ENCODE peak calls at places on chromosomes 4 and X, in ten cellular contexts. M, A, C, L, I, J, K, P, B and W are unnamed samples.

GRCh38 chr4:8340721-8341680 is 71.4 kb downstream of the HTRA3 start:
- DNase-seq in B (peak), A (peak), K (no peak), L (no peak), M (peak), P (peak), C (peak), I (no peak), J (no peak), W (no peak)

GRCh38 chrX:28120076-28120475 is 138.8 kb upstream of the DCAF8L1 start:
- DNase-seq in C (no peak), A (no peak), P (no peak), L (peak), K (peak), J (no peak), M (no peak), I (no peak), B (no peak), W (no peak)

GRCh38 chrX:41178201-41178600 is 93.0 kb downstream of the USP9X start:
- DNase-seq in K (no peak), M (no peak), C (no peak), I (no peak), A (no peak), L (no peak), J (no peak), B (no peak), P (peak), W (peak)

GRCh38 chr4:6332042-6332668 is 62.5 kb downstream of the WFS1 start:
- DNase-seq in B (peak), I (no peak), K (no peak), M (no peak), A (no peak), C (peak), P (no peak), J (peak), L (peak), W (no peak)

GRCh38 chr4:162523171-162523570 is 359.4 kb upstream of the FSTL5 start:
- DNase-seq in I (no peak), J (no peak), M (no peak), L (no peak), C (no peak), A (no peak), B (no peak), P (no peak), K (no peak), W (no peak)

GRCh38 chr4:1053080-1053661 is 41.7 kb downstream of the FGFRL1 start:
- DNase-seq in J (no peak), B (no peak), I (no peak), A (peak), L (peak), P (no peak), M (no peak), K (no peak), C (no peak), W (peak)

GRCh38 chr4:73220815-73221214 is 37.8 kb downstream of the ANKRD17 start:
- DNase-seq in I (no peak), M (no peak), B (no peak), P (no peak), C (no peak), A (no peak), K (no peak), J (no peak), L (no peak), W (no peak)

GRCh38 chrX:13087322-13088154 is 43.1 kb upstream of the FAM9C start:
- DNase-seq in L (peak), I (no peak), P (peak), J (no peak), B (no peak), A (no peak), C (no peak), M (no peak), K (no peak), W (no peak)

GRCh38 chr4:3767569-3768288 is 1.5 kb downstream of the ADRA2C start:
- DNase-seq in A (no peak), B (no peak), M (no peak), K (no peak), P (peak), L (no peak), C (no peak), I (no peak), J (peak), W (no peak)

GRCh38 chrX:27915617-27916016 is 65.6 kb downstream of the DCAF8L1 start:
- DNase-seq in I (no peak), M (no peak), L (peak), B (no peak), C (no peak), J (no peak), K (no peak), P (peak), A (no peak), W (no peak)

GRCh38 chr4:98601719-98602118 is 56.7 kb downstream of the TSPAN5 start:
- DNase-seq in P (no peak), L (peak), C (no peak), I (no peak), M (no peak), A (no peak), B (no peak), K (no peak), J (no peak), W (no peak)

GRCh38 chrX:13828392-13828791 is 11.5 kb upstream of the GPM6B start:
- DNase-seq in K (no peak), J (no peak), C (no peak), M (no peak), I (no peak), P (no peak), A (no peak), L (peak), B (no peak), W (no peak)

GRCh38 chr4:78627046-78627965 is 75.7 kb downstream of the ANXA3 start:
- DNase-seq in C (no peak), A (no peak), I (no peak), L (peak), B (no peak), J (no peak), K (no peak), M (no peak), P (peak), W (no peak)

GRCh38 chr4:99845708-99846469 is 29.3 kb downstream of the DAPP1 start:
- DNase-seq in K (no peak), J (no peak), M (no peak), C (no peak), A (no peak), L (no peak), B (no peak), I (no peak), P (no peak), W (no peak)

GRCh38 chr4:99845179-99845578 is 28.6 kb downstream of the DAPP1 start:
- DNase-seq in I (no peak), J (no peak), K (no peak), B (no peak), A (no peak), P (no peak), C (no peak), L (no peak), M (no peak), W (no peak)

GRCh38 chr4:99846891-99847290 is 30.3 kb downstream of the DAPP1 start:
- DNase-seq in M (no peak), P (no peak), C (no peak), I (no peak), L (no peak), B (no peak), A (no peak), J (no peak), K (no peak), W (no peak)

GRCh38 chr4:99848576-99848975 is 31.9 kb downstream of the DAPP1 start:
- DNase-seq in P (no peak), L (no peak), A (no peak), K (no peak), C (no peak), I (no peak), B (no peak), M (no peak), J (no peak), W (no peak)

GRCh38 chr4:99847362-99847976 is 30.8 kb downstream of the DAPP1 start:
- DNase-seq in A (no peak), B (no peak), M (no peak), K (no peak), J (no peak), P (no peak), L (no peak), C (no peak), I (no peak), W (no peak)
- H3K27ac ChIP-seq in A (no peak), B (no peak), M (no peak), K (no peak), J (no peak), P (no peak), L (no peak), C (no peak), I (no peak), W (no peak)

GRCh38 chrX:3268804-3269203 is 77.6 kb downstream of the MXRA5 start:
- DNase-seq in L (peak), P (no peak), A (no peak), C (no peak), M (no peak), I (no peak), B (no peak), K (no peak), J (no peak), W (no peak)

DNA sequence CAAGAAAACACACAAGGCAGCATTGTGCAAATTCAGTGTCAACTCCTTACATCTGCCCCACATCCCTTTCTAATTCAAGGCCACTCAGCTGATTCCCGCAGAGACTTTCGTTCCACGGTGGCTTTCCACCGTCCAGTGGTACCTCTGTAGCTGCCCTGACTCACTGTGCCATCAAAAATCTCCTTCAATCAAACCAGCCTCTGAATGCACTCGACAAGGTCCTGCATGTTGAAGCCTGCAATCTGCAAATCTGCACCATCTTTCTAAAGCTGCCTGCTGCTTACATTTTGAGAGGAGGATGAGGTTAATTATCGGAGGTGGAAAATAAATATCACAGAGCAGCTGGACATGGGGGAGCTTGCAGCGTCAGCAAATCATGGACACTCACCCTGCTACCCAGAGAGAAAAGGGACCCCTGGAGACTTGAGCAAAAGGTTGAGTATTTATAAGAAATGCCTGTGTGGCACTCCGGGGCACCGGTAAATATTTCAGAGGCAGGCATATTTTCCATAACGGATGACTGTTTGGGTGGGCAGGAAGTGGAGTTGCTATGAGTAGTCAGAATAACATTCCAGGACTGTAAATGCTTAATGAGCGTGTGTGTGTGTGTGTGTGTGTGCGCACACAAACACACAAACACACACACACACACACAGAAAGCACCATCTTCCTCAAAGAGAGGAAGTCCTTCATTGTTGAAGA is 74.8 kb downstream of the MXRA5 start:
- DNase-seq in K (no peak), M (no peak), A (no peak), J (no peak), L (peak), B (no peak), P (no peak), C (no peak), I (no peak), W (no peak)
- H3K27ac ChIP-seq in K (no peak), M (no peak), A (no peak), J (no peak), L (no peak), B (no peak), P (no peak), C (no peak), I (peak), W (no peak)

DNA sequence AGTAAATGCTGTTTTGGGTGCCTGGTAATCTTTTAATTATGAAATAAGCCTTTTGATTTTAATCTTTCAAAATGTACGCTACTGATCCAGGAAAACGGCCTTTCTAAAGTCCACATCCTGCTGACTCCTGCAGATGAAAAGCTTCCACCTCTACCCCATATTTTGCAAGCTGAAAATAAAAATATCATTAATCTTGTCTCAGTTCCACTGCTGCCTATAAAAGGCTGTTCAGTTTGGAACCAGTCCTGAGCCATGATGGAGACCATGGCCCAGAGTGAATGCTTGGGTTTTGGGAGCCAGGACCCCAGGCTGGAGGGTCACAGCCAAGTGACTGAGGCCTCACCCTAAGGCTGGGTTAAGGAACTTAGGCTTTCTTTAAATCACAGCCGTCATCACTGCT is 110.8 kb downstream of the AFF1 start:
- DNase-seq in K (no peak), J (no peak), C (no peak), L (no peak), M (no peak), A (no peak), I (no peak), P (no peak), B (no peak), W (no peak)
- H3K27ac ChIP-seq in K (no peak), J (peak), C (peak), L (no peak), M (peak), A (peak), I (no peak), P (no peak), B (peak), W (no peak)

DNA sequence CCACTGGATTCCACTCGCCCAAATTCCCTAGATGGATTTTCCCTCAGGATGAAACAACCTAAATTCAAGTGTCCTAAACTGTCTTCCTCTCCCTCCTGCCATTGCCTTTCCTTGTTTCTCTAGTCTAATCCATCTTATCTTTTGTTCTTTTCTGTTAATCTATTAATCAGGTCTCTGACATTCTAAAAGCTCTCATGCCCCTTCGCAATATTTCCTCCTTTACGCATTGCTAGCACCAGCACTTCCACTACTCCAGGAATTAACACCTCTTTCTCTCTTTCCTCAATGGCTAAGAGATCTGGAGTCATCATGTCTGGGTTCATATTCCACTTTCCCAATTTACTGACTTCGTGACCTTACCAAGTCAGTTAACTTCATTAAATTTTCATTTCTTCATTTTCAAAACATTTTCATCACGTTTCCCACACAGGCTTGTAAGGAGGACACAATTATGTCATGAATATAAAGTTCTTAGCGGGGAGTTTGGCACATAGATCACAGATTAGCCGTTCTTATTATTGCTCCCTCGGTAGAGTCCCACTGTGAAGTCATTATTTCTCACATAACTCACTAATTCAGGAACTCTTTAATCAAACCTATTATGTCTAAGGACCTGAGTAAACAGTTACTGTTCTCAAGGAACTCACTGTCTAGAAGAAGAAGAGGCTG is 45.3 kb downstream of the FAT4 start:
- DNase-seq in M (no peak), A (no peak), K (no peak), J (no peak), L (no peak), I (no peak), B (no peak), P (no peak), C (no peak), W (no peak)
- H3K27ac ChIP-seq in M (no peak), A (no peak), K (no peak), J (no peak), L (no peak), I (no peak), B (no peak), P (no peak), C (no peak), W (no peak)

GRCh38 chrX:40109288-40110008 is 11.7 kb upstream of the BCOR start:
- DNase-seq in K (no peak), B (peak), C (peak), J (peak), L (no peak), A (peak), M (peak), P (no peak), I (no peak), W (no peak)
- H3K27ac ChIP-seq in K (peak), B (peak), C (peak), J (peak), L (peak), A (peak), M (peak), P (peak), I (peak), W (no peak)

DNA sequence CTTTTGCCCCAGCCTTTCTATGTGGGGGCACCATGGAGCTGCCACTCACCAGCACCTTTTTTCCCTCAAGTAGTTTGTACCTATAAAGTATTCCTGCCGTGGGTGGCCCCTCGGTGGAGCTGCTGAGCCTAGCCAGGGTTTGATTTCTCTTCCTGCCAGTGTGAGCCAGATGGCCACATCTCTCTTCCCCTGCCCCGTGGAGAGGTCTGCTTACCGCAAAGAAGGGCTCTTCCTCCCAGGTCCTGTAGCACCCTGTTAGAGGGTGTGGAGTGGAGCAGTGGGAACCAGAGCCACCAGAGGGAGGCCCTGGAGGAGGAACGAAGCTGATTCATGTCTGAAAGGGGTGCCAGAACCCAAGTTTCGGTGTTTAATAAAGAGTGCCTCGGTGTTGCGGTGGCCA is 95.4 kb downstream of the PTTG2 start:
- DNase-seq in I (no peak), A (no peak), J (no peak), C (no peak), K (no peak), L (no peak), M (no peak), P (no peak), B (no peak), W (no peak)
- H3K27ac ChIP-seq in I (no peak), A (no peak), J (no peak), C (peak), K (no peak), L (no peak), M (no peak), P (no peak), B (no peak), W (no peak)

GRCh38 chrX:37745354-37745753 is 34.5 kb upstream of the CYBB start:
- DNase-seq in J (peak), B (peak), L (peak), M (peak), P (peak), C (peak), K (peak), I (peak), A (peak), W (peak)
- H3K27ac ChIP-seq in J (no peak), B (no peak), L (no peak), M (no peak), P (no peak), C (no peak), K (no peak), I (no peak), A (no peak), W (no peak)

GRCh38 chr4:39048291-39048690 is 13.7 kb upstream of the KLHL5 start:
- DNase-seq in J (no peak), K (no peak), C (no peak), I (no peak), M (no peak), B (no peak), A (no peak), L (no peak), P (no peak), W (no peak)
- H3K27ac ChIP-seq in J (no peak), K (no peak), C (no peak), I (peak), M (no peak), B (no peak), A (no peak), L (no peak), P (no peak), W (no peak)

DNA sequence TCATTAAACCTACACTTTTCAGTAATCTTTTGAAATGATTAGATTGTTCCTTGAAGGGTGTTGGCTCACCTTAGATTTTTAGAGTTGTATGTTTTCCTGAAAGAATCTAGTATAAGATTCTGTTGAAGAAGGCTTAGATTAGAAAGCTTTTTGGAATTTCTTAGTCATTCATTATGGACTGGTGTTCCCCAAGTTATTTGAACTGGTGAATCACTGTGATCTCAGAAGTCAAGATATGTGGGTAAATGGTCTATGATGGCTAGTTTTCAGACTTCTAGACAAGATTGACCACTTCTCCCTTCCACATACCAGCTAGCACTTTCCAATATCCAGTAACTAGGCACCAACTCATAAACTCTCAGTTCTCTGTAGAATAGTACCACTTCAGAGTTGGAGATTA is 138.1 kb downstream of the KDM6A start:
- DNase-seq in K (no peak), I (peak), J (no peak), L (peak), B (no peak), M (no peak), A (no peak), C (no peak), P (no peak), W (no peak)
- H3K27ac ChIP-seq in K (peak), I (no peak), J (no peak), L (peak), B (no peak), M (no peak), A (no peak), C (no peak), P (no peak), W (no peak)